ENCODE peak calls at places on chromosomes 13 and 19, in ten cellular contexts. E is heart right ventricle, O is H1, L is Peyer's patch, Y is PC-9, W is transverse colon, G is IMR-90, Z is left ventricle myocardium inferior, V is ovary, S is stomach. P is an unnamed sample.

GRCh38 chr19:1238373-1239303 is 833 bp upstream of the CBARP start:
- DNase-seq in V (peak; percentile 66), Y (no peak), W (no peak), S (no peak), G (no peak), L (no peak), E (no peak), O (no peak), Z (no peak), P (no peak)

GRCh38 chr19:12163841-12164240 is 945 bp downstream of the ZNF136 start:
- DNase-seq in Y (no peak), L (no peak), E (no peak), V (no peak), O (no peak), W (no peak), S (no peak), Z (no peak), G (peak; percentile 56), P (no peak)

GRCh38 chr13:73303858-73304257 is 245.1 kb downstream of the KLF5 start:
- DNase-seq in Z (no peak), G (peak; percentile 75), W (no peak), S (no peak), L (no peak), Y (no peak), V (no peak), E (no peak), O (peak; percentile 13), P (no peak)

GRCh38 chr19:8702350-8702749 is 3.8 kb upstream of the ACTL9 start:
- DNase-seq in Z (no peak), E (no peak), O (no peak), L (no peak), G (no peak), Y (no peak), V (no peak), S (no peak), W (no peak), P (no peak)

GRCh38 chr19:48510421-48511268 is 990 bp downstream of the LMTK3 start:
- DNase-seq in L (peak; percentile 85), S (peak; percentile 67), W (peak; percentile 71), V (peak; percentile 75), O (no peak), E (peak; percentile 79), Y (peak; percentile 52), Z (peak; percentile 64), G (peak; percentile 39), P (peak; percentile 76)

GRCh38 chr13:34034411-34034810 is 216.5 kb downstream of the RFC3 start:
- DNase-seq in G (no peak), Z (no peak), S (no peak), V (no peak), O (no peak), W (no peak), L (no peak), Y (no peak), E (no peak), P (no peak)

GRCh38 chr13:97074618-97075017 is 80.3 kb upstream of the OXGR1 start:
- DNase-seq in S (no peak), V (no peak), L (no peak), W (no peak), E (no peak), Y (no peak), O (no peak), Z (no peak), G (no peak), P (no peak)

GRCh38 chr19:15280915-15281683 is 48.9 kb upstream of the EPHX3 start:
- DNase-seq in G (peak; percentile 89), E (peak; percentile 83), W (peak; percentile 69), V (peak; percentile 79), O (no peak), L (peak; percentile 75), Y (peak; percentile 77), S (peak; percentile 75), Z (peak; percentile 91), P (peak; percentile 70)

GRCh38 chr13:50757021-50757420 is 86.5 kb downstream of the DLEU7 start:
- DNase-seq in G (no peak), O (no peak), S (no peak), Y (no peak), V (no peak), E (no peak), W (no peak), Z (no peak), L (no peak), P (no peak)

GRCh38 chr13:113275387-113275786 is 21.7 kb upstream of the LAMP1 start:
- DNase-seq in V (peak; percentile 41), O (no peak), G (peak; percentile 75), Y (peak; percentile 77), L (peak; percentile 67), W (peak; percentile 43), S (peak; percentile 50), E (no peak), Z (no peak), P (no peak)

GRCh38 chr13:21579754-21580316 is 24.1 kb downstream of the MICU2 start:
- DNase-seq in L (no peak), E (no peak), W (no peak), V (no peak), O (no peak), Y (no peak), S (no peak), Z (no peak), G (no peak), P (no peak)

GRCh38 chr13:27149702-27150101 is 21.9 kb downstream of the USP12 start:
- DNase-seq in Y (no peak), Z (no peak), L (no peak), W (no peak), E (no peak), O (no peak), G (no peak), V (no peak), S (no peak), P (no peak)

GRCh38 chr13:22929391-22930126 is 251.2 kb upstream of the SGCG start:
- DNase-seq in L (no peak), S (no peak), Y (no peak), O (no peak), G (no peak), Z (no peak), V (no peak), W (no peak), E (no peak), P (no peak)

GRCh38 chr19:34503546-34504272 is 22.2 kb downstream of the WTIP start:
- DNase-seq in L (peak; percentile 30), W (no peak), G (no peak), V (no peak), O (no peak), Z (peak; percentile 13), Y (no peak), S (peak; percentile 11), E (no peak), P (no peak)

GRCh38 chr13:40966298-40966697 is 52.8 kb downstream of the ELF1 start:
- DNase-seq in S (no peak), V (no peak), Y (no peak), O (no peak), L (no peak), E (no peak), Z (no peak), W (no peak), G (no peak), P (no peak)

DNA sequence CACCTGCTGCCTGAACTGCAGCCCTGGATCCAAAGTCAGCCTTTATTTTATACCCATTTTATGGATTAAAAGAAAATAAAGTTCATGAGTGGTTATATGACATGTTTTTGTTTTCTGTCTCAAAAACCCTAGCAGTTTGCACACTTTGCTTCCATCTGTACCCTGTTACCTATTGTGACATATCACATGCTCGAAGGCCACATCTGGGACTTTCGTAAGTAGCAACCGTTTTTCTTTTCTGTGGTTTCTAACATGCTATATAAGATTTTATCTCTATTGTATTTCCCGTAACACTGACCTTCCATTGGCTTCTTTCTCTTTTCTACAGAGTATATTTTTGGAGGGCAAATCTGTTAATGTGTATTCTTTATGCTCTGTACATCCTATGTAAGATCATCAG is 1007.2 kb downstream of the PCDH9 start:
- DNase-seq in W (no peak), Y (no peak), S (no peak), G (no peak), V (no peak), O (no peak), Z (no peak), L (no peak), E (no peak), P (no peak)
- H3K4me3 ChIP-seq in W (no peak overlapping the region), Y (no peak overlapping the region), S (no peak overlapping the region), G (no peak overlapping the region), V (no peak overlapping the region), O (no peak overlapping the region), Z (no peak overlapping the region), L (no peak overlapping the region), E (no peak overlapping the region), P (no peak overlapping the region)

GRCh38 chr13:25571237-25571636 is 199.5 kb downstream of the ATP8A2 start:
- DNase-seq in W (no peak), Y (no peak), V (no peak), Z (no peak), S (no peak), L (no peak), E (no peak), G (no peak), O (no peak), P (no peak)

GRCh38 chr13:25574437-25575426 is 203.0 kb downstream of the ATP8A2 start:
- DNase-seq in W (peak; percentile 79), G (peak; percentile 78), E (peak; percentile 85), V (peak; percentile 53), O (peak; percentile 80), L (peak; percentile 82), Z (peak; percentile 56), S (peak; percentile 81), Y (peak; percentile 39), P (no peak)

GRCh38 chr13:25575562-25575961 is 203.8 kb downstream of the ATP8A2 start:
- DNase-seq in O (no peak), Y (no peak), W (no peak), Z (no peak), L (no peak), S (no peak), E (no peak), V (no peak), G (no peak), P (no peak)

DNA sequence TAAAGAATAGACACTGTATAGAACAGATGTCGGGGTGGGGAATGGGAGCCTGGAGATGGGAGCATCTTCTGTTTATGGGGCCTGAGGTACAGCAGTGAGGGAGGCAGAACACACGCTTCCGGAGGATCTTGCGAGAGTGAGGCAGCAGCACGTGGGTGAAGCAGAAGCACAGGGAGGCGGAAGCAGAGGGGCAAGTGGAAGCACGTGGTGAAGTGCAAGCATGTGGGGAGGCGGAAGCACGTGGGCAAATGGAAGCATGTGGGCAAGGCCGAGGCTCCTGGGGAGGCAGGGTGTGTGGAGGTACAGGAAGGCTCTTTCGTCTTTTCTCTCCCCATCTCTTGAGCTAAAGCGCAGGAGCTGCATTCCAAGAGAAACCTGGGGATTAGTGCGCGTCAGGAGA is 198.4 kb downstream of the ATP8A2 start:
- DNase-seq in L (no peak), Y (no peak), S (no peak), W (no peak), V (no peak), E (no peak), Z (no peak), O (no peak), G (no peak), P (no peak)
- H3K4me1 ChIP-seq in L (no peaks in the 10 kb centered on the region), Y (no peaks in the 10 kb centered on the region), S (no peaks in the 10 kb centered on the region), W (no peaks in the 10 kb centered on the region), V (no peaks in the 10 kb centered on the region), E (no peaks in the 10 kb centered on the region), Z (no peaks in the 10 kb centered on the region), O (no peaks in the 10 kb centered on the region), G (no peaks in the 10 kb centered on the region), P (no peaks in the 10 kb centered on the region)

GRCh38 chr13:49549289-49549688 is 36.1 kb downstream of the RCBTB1 start:
- DNase-seq in E (no peak), Z (no peak), W (no peak), G (no peak), V (no peak), S (no peak), O (no peak), Y (no peak), L (no peak), P (peak; percentile 23)
- TF ChIP-seq CTCF in E (no peak), Z (peak; percentile 19), W (no peak), G (no peak), V (no peak), S (no peak), O (peak; percentile 49), Y (no peak), L (no peak), P (no peak)

GRCh38 chr19:17240855-17241399 is 4.8 kb downstream of the NR2F6 start:
- DNase-seq in Y (peak; percentile 13), L (no peak), W (no peak), V (no peak), O (no peak), Z (no peak), E (no peak), G (no peak), S (no peak), P (no peak)
- H3K4me3 ChIP-seq in Y (no peak overlapping the region), L (peak overlapping the region; percentile 17), W (no peak overlapping the region), V (no peak overlapping the region), O (no peak overlapping the region), Z (no peak overlapping the region), E (no peak overlapping the region), G (no peak overlapping the region), S (no peak overlapping the region), P (no peak overlapping the region)